ENCODE peak calls at places on chromosome 2, in six cellular contexts. One of them, this sample, is unnamed.

GRCh38 chr2:29165362-29166236 is 50.4 kb downstream of the CLIP4 start:
- DNase-seq in HCT116: no peak
- DNase-seq in neuronal stem cell: no peak
- DNase-seq in GM23248: peak; percentile 84
- DNase-seq in GM23338: no peak
- DNase-seq in IMR-90: peak; percentile 93
- DNase-seq in this sample: no peak

GRCh38 chr2:60526623-60527022 is 26.8 kb downstream of the BCL11A start:
- DNase-seq in HCT116: no peak
- DNase-seq in neuronal stem cell: no peak
- DNase-seq in GM23248: no peak
- DNase-seq in GM23338: no peak
- DNase-seq in IMR-90: no peak
- DNase-seq in this sample: no peak

GRCh38 chr2:11155326-11156059 is at the start of gene SLC66A3:
- DNase-seq in HCT116: peak; percentile 59
- DNase-seq in neuronal stem cell: peak; percentile 91
- DNase-seq in GM23248: peak; percentile 93
- DNase-seq in GM23338: peak; percentile 88
- DNase-seq in IMR-90: peak; percentile 87
- DNase-seq in this sample: no peak

GRCh38 chr2:133599813-133600212 is 31.6 kb upstream of the NCKAP5 start:
- DNase-seq in HCT116: no peak
- DNase-seq in neuronal stem cell: no peak
- DNase-seq in GM23248: no peak
- DNase-seq in GM23338: no peak
- DNase-seq in IMR-90: no peak
- DNase-seq in this sample: no peak

GRCh38 chr2:121061633-121062032 is 223.4 kb downstream of the TFCP2L1 start:
- DNase-seq in HCT116: no peak
- DNase-seq in neuronal stem cell: no peak
- DNase-seq in GM23248: no peak
- DNase-seq in GM23338: no peak
- DNase-seq in IMR-90: no peak
- DNase-seq in this sample: no peak

GRCh38 chr2:74915743-74916142 is 42.7 kb upstream of the POLE4 start:
- DNase-seq in HCT116: no peak
- DNase-seq in neuronal stem cell: no peak
- DNase-seq in GM23248: no peak
- DNase-seq in GM23338: no peak
- DNase-seq in IMR-90: peak; percentile 70
- DNase-seq in this sample: no peak

GRCh38 chr2:199485732-199486335 is 28.1 kb upstream of the SATB2 start:
- DNase-seq in HCT116: peak; percentile 57
- DNase-seq in neuronal stem cell: peak; percentile 47
- DNase-seq in GM23248: peak; percentile 74
- DNase-seq in GM23338: peak; percentile 87
- DNase-seq in IMR-90: peak; percentile 49
- DNase-seq in this sample: no peak

GRCh38 chr2:237865623-237866041 is 6.2 kb downstream of the RAMP1 start:
- DNase-seq in HCT116: no peak
- DNase-seq in neuronal stem cell: no peak
- DNase-seq in GM23248: no peak
- DNase-seq in GM23338: no peak
- DNase-seq in IMR-90: no peak
- DNase-seq in this sample: no peak

GRCh38 chr2:225479386-225479785 is 79.9 kb downstream of the NYAP2 start:
- DNase-seq in HCT116: no peak
- DNase-seq in neuronal stem cell: no peak
- DNase-seq in GM23248: no peak
- DNase-seq in GM23338: no peak
- DNase-seq in IMR-90: no peak
- DNase-seq in this sample: no peak

GRCh38 chr2:7766302-7766701 is 849.1 kb downstream of the RNF144A start:
- DNase-seq in HCT116: no peak
- DNase-seq in neuronal stem cell: no peak
- DNase-seq in GM23248: no peak
- DNase-seq in GM23338: no peak
- DNase-seq in IMR-90: no peak
- DNase-seq in this sample: no peak

GRCh38 chr2:26412091-26412673 is 10.5 kb downstream of the DRC1 start:
- DNase-seq in HCT116: no peak
- DNase-seq in neuronal stem cell: no peak
- DNase-seq in GM23248: no peak
- DNase-seq in GM23338: no peak
- DNase-seq in IMR-90: no peak
- DNase-seq in this sample: no peak

GRCh38 chr2:176494949-176495353 is 225.7 kb downstream of the MTX2 start:
- DNase-seq in HCT116: no peak
- DNase-seq in neuronal stem cell: no peak
- DNase-seq in GM23248: peak; percentile 54
- DNase-seq in GM23338: no peak
- DNase-seq in IMR-90: no peak
- DNase-seq in this sample: no peak

GRCh38 chr2:20012032-20012281 is 511 bp downstream of the MATN3 start:
- DNase-seq in HCT116: no peak
- DNase-seq in neuronal stem cell: peak; percentile 12
- DNase-seq in GM23248: no peak
- DNase-seq in GM23338: peak; percentile 23
- DNase-seq in IMR-90: no peak
- DNase-seq in this sample: no peak

GRCh38 chr2:235496239-235496621 is 2.4 kb downstream of the AGAP1 start:
- DNase-seq in HCT116: no peak
- DNase-seq in neuronal stem cell: no peak
- DNase-seq in GM23248: peak; percentile 71
- DNase-seq in GM23338: no peak
- DNase-seq in IMR-90: peak; percentile 62
- DNase-seq in this sample: peak; percentile 11

GRCh38 chr2:36441816-36442215 is 86.2 kb downstream of the CRIM1 start:
- DNase-seq in HCT116: no peak
- DNase-seq in neuronal stem cell: no peak
- DNase-seq in GM23248: peak; percentile 83
- DNase-seq in GM23338: no peak
- DNase-seq in IMR-90: peak; percentile 59
- DNase-seq in this sample: no peak

GRCh38 chr2:4561206-4561605 is 857.8 kb downstream of the DCDC2C start:
- DNase-seq in HCT116: no peak
- DNase-seq in neuronal stem cell: no peak
- DNase-seq in GM23248: no peak
- DNase-seq in GM23338: no peak
- DNase-seq in IMR-90: no peak
- DNase-seq in this sample: no peak

GRCh38 chr2:53784431-53784830 is 2.3 kb downstream of the ASB3 start:
- DNase-seq in HCT116: no peak
- DNase-seq in neuronal stem cell: no peak
- DNase-seq in GM23248: peak; percentile 62
- DNase-seq in GM23338: no peak
- DNase-seq in IMR-90: peak; percentile 40
- DNase-seq in this sample: no peak

GRCh38 chr2:53970095-53970897 is 497 bp downstream of the PSME4 start:
- DNase-seq in HCT116: no peak
- DNase-seq in neuronal stem cell: peak; percentile 26
- DNase-seq in GM23248: peak; percentile 70
- DNase-seq in GM23338: peak; percentile 39
- DNase-seq in IMR-90: peak; percentile 37
- DNase-seq in this sample: no peak

GRCh38 chr2:238487652-238488346 is 61.1 kb downstream of the ASB1 start:
- DNase-seq in HCT116: no peak
- DNase-seq in neuronal stem cell: no peak
- DNase-seq in GM23248: no peak
- DNase-seq in GM23338: no peak
- DNase-seq in IMR-90: no peak
- DNase-seq in this sample: no peak

GRCh38 chr2:36060133-36060532 is 295.4 kb upstream of the CRIM1 start:
- DNase-seq in HCT116: no peak
- DNase-seq in neuronal stem cell: no peak
- DNase-seq in GM23248: no peak
- DNase-seq in GM23338: no peak
- DNase-seq in IMR-90: no peak
- DNase-seq in this sample: no peak

GRCh38 chr2:168964251-168964807 is 63.2 kb downstream of the G6PC2 start:
- DNase-seq in HCT116: no peak
- DNase-seq in neuronal stem cell: no peak
- DNase-seq in GM23248: no peak
- DNase-seq in GM23338: no peak
- DNase-seq in IMR-90: no peak
- DNase-seq in this sample: no peak

DNA sequence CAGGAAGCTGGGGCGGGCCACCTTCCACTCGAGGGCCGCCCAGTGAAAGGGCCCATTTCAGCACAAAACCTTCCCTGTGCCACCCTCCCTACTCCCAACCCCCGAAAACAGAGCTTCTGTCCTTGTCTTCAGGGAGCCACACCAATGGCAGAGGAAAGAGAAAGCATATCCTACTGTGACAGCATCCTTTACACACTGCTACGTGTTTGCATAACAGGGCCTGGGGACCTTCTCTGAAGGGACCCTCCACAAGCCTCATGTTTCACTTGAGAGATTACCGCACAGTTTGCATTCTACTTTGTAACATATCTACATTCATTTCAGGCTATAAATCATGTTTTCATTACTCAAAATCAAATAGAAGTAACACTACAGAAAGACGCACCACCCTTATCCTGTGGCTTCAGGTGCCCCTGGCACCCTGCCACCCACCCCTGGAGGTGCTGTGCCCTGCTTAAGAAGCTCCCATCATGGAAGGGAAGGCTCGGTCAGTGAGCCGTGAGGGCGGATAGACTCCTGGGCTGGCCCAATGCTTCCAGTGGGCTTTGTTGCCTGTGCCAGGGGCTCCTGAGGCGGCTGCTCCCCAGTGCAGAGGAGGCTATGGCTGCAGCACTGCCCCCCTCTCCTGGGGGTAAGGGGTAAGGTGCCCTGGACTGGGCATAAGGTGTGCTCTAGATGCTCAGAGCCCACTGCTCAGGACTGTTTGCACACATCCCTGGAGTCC is 52.0 kb downstream of the EIPR1 start:
- DNase-seq in HCT116: no peak
- DNase-seq in neuronal stem cell: no peak
- DNase-seq in GM23248: no peak
- DNase-seq in GM23338: no peak
- DNase-seq in IMR-90: no peak
- DNase-seq in this sample: no peak
- H3K4me2 ChIP-seq in HCT116: no peak overlapping the region
- H3K4me2 ChIP-seq in neuronal stem cell: no peak overlapping the region
- H3K4me2 ChIP-seq in GM23248: no peak overlapping the region
- H3K4me2 ChIP-seq in GM23338: no peak overlapping the region
- H3K4me2 ChIP-seq in IMR-90: no peak overlapping the region
- H3K4me2 ChIP-seq in this sample: no peak overlapping the region

DNA sequence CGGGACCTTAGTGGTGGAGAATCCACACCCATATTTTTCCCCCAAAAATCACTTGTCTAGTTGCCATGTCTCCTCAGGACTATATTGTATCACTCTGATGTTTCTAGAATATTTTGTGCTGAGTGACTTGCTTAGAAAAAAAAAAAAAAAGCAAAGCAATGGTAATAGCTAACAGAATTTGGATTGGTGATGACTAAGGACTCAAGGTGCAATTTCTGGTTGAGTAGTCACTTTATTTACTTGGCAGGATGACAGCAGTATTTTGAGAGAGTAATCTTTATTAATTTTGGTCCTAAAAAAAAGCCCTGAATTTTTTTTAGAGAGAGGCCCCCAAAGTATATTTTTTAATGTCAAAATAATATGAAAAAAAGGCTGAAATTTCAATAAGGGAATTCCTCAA is 32.8 kb upstream of the MYO3B start:
- DNase-seq in HCT116: no peak
- DNase-seq in neuronal stem cell: no peak
- DNase-seq in GM23248: no peak
- DNase-seq in GM23338: no peak
- DNase-seq in IMR-90: no peak
- DNase-seq in this sample: no peak
- H3K4me3 ChIP-seq in HCT116: no peak overlapping the region
- H3K4me3 ChIP-seq in neuronal stem cell: no peak overlapping the region
- H3K4me3 ChIP-seq in GM23248: no peak overlapping the region
- H3K4me3 ChIP-seq in GM23338: no peak overlapping the region
- H3K4me3 ChIP-seq in IMR-90: no peak overlapping the region
- H3K4me3 ChIP-seq in this sample: no peak overlapping the region

GRCh38 chr2:142574388-142574787 is 303.1 kb upstream of the KYNU start:
- DNase-seq in HCT116: no peak
- DNase-seq in neuronal stem cell: no peak
- DNase-seq in GM23248: no peak
- DNase-seq in GM23338: no peak
- DNase-seq in IMR-90: no peak
- DNase-seq in this sample: no peak
- H3K27ac ChIP-seq in HCT116: no peak overlapping the region
- H3K27ac ChIP-seq in neuronal stem cell: no peak overlapping the region
- H3K27ac ChIP-seq in GM23248: no peak overlapping the region
- H3K27ac ChIP-seq in GM23338: no peak overlapping the region
- H3K27ac ChIP-seq in IMR-90: no peak overlapping the region
- H3K27ac ChIP-seq in this sample: no peak overlapping the region

GRCh38 chr2:143819190-143819735 is 690.0 kb downstream of the ARHGAP15 start:
- DNase-seq in HCT116: no peak
- DNase-seq in neuronal stem cell: no peak
- DNase-seq in GM23248: peak; percentile 50
- DNase-seq in GM23338: no peak
- DNase-seq in IMR-90: no peak
- DNase-seq in this sample: no peak

GRCh38 chr2:143824796-143825195 is 695.1 kb downstream of the ZEB2 start:
- DNase-seq in HCT116: no peak
- DNase-seq in neuronal stem cell: no peak
- DNase-seq in GM23248: no peak
- DNase-seq in GM23338: no peak
- DNase-seq in IMR-90: no peak
- DNase-seq in this sample: no peak

GRCh38 chr2:143823286-143823685 is 694.1 kb downstream of the ARHGAP15 start:
- DNase-seq in HCT116: no peak
- DNase-seq in neuronal stem cell: no peak
- DNase-seq in GM23248: no peak
- DNase-seq in GM23338: no peak
- DNase-seq in IMR-90: no peak
- DNase-seq in this sample: no peak

GRCh38 chr2:143823856-143824255 is 694.6 kb downstream of the ARHGAP15 start:
- DNase-seq in HCT116: no peak
- DNase-seq in neuronal stem cell: no peak
- DNase-seq in GM23248: no peak
- DNase-seq in GM23338: no peak
- DNase-seq in IMR-90: no peak
- DNase-seq in this sample: no peak
- H3K4me2 ChIP-seq in HCT116: no peak overlapping the region
- H3K4me2 ChIP-seq in neuronal stem cell: no peak overlapping the region
- H3K4me2 ChIP-seq in GM23248: no peak overlapping the region
- H3K4me2 ChIP-seq in GM23338: no peak overlapping the region
- H3K4me2 ChIP-seq in IMR-90: no peak overlapping the region
- H3K4me2 ChIP-seq in this sample: no peak overlapping the region

GRCh38 chr2:150911766-150912280 is 349.8 kb downstream of the RBM43 start:
- DNase-seq in HCT116: no peak
- DNase-seq in neuronal stem cell: no peak
- DNase-seq in GM23248: peak; percentile 94
- DNase-seq in GM23338: peak; percentile 19
- DNase-seq in IMR-90: peak; percentile 95
- DNase-seq in this sample: no peak
- H3K4me3 ChIP-seq in HCT116: no peak overlapping the region
- H3K4me3 ChIP-seq in neuronal stem cell: no peak overlapping the region
- H3K4me3 ChIP-seq in GM23248: peak overlapping the region; percentile 62
- H3K4me3 ChIP-seq in GM23338: no peak overlapping the region
- H3K4me3 ChIP-seq in IMR-90: peak overlapping the region; percentile 17
- H3K4me3 ChIP-seq in this sample: no peak overlapping the region